ENCODE peak calls at places on chromosomes 7 and 10, in four cellular contexts. M is fibroblast of lung, Z is bronchial epithelial cell, K is psoas muscle. Y is an unnamed sample. For H3K36me3, the result is how much of the 10 kb centered on the place peaks cover.

GRCh38 chr7:7157177-7157886 is 25.0 kb upstream of the C1GALT1 start:
- DNase-seq in M (peak), Z (peak), K (no peak), Y (no peak)

GRCh38 chr7:101420436-101420835 is 57.8 kb downstream of the COL26A1 start:
- DNase-seq in M (no peak), Z (no peak), K (no peak), Y (no peak)

GRCh38 chr7:33186187-33186586 is 56.8 kb downstream of the BBS9 start:
- DNase-seq in M (peak), Z (peak), K (no peak), Y (no peak)

GRCh38 chr10:66322261-66322660 is 603.6 kb upstream of the LRRTM3 start:
- DNase-seq in M (peak), Z (peak), K (no peak), Y (no peak)

GRCh38 chr10:51302316-51302715 is 228.0 kb downstream of the PRKG1 start:
- DNase-seq in M (peak), Z (peak), K (no peak), Y (no peak)

GRCh38 chr10:89431977-89432376 is 17.6 kb downstream of the IFIT5 start:
- DNase-seq in M (peak), Z (peak), K (no peak), Y (peak)

GRCh38 chr7:23530355-23530754 is 1.4 kb downstream of the TRA2A start:
- DNase-seq in M (peak), Z (peak), K (no peak), Y (no peak)

GRCh38 chr10:16529853-16530252 is 8.2 kb upstream of the C1QL3 start:
- DNase-seq in M (no peak), Z (no peak), K (no peak), Y (no peak)

GRCh38 chr7:112669306-112669705 is 120.9 kb downstream of the TMEM168 start:
- DNase-seq in M (no peak), Z (peak), K (no peak), Y (no peak)

GRCh38 chr7:134084488-134085144 is 42.5 kb upstream of the LRGUK start:
- DNase-seq in M (no peak), Z (no peak), K (no peak), Y (no peak)

GRCh38 chr10:111511751-111512150 is 434.9 kb downstream of the ADRA2A start:
- DNase-seq in M (no peak), Z (no peak), K (no peak), Y (no peak)

GRCh38 chr7:117808273-117808868 is 64.9 kb downstream of the CTTNBP2 start:
- DNase-seq in M (peak), Z (no peak), K (no peak), Y (peak)

GRCh38 chr7:112089551-112089950 is 116.6 kb downstream of the DOCK4 start:
- DNase-seq in M (no peak), Z (no peak), K (no peak), Y (no peak)

GRCh38 chr10:113520606-113521481 is 32.0 kb upstream of the HABP2 start:
- DNase-seq in M (peak), Z (peak), K (peak), Y (peak)

GRCh38 chr10:44954962-44955361 is 4.6 kb upstream of the RASSF4 start:
- DNase-seq in M (no peak), Z (no peak), K (no peak), Y (no peak)

GRCh38 chr10:73965890-73966768 is 31.8 kb upstream of the VCL start:
- DNase-seq in M (peak), Z (peak), K (peak), Y (peak)

GRCh38 chr10:6224781-6225180 is 22.0 kb downstream of the PFKFB3 start:
- DNase-seq in M (no peak), Z (no peak), K (no peak), Y (no peak)

GRCh38 chr10:6221971-6222751 is 19.4 kb downstream of the PFKFB3 start:
- DNase-seq in M (peak), Z (no peak), K (peak), Y (no peak)

GRCh38 chr10:6223981-6224380 is 21.2 kb downstream of the PFKFB3 start:
- DNase-seq in M (no peak), Z (no peak), K (no peak), Y (no peak)

GRCh38 chr10:6221192-6221940 is 18.6 kb downstream of the PFKFB3 start:
- DNase-seq in M (no peak), Z (no peak), K (peak), Y (no peak)

DNA sequence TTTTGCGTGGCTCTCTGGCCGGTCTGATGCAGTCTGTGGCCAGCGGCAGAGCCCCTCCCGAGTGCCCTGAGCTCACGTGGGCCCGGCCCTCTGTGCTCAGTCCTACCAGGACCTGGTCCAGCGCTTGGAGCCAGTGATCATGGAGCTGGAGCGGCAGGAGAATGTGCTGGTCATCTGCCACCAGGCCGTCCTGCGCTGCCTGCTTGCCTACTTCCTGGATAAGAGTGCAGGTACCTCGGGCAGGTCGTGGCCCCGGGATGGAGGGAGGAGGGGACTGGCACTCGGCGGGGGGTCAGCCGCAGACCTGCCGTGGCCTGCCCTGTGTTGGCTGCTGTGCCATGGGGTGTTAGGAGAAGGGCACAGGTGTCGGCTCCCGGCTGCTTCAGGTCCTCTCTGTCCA is 20.0 kb downstream of the PFKFB3 start:
- DNase-seq in M (no peak), Z (no peak), K (no peak), Y (no peak)
- H3K36me3 ChIP-seq in M (under half), Z (half or more), K (half or more), Y (under half)

DNA sequence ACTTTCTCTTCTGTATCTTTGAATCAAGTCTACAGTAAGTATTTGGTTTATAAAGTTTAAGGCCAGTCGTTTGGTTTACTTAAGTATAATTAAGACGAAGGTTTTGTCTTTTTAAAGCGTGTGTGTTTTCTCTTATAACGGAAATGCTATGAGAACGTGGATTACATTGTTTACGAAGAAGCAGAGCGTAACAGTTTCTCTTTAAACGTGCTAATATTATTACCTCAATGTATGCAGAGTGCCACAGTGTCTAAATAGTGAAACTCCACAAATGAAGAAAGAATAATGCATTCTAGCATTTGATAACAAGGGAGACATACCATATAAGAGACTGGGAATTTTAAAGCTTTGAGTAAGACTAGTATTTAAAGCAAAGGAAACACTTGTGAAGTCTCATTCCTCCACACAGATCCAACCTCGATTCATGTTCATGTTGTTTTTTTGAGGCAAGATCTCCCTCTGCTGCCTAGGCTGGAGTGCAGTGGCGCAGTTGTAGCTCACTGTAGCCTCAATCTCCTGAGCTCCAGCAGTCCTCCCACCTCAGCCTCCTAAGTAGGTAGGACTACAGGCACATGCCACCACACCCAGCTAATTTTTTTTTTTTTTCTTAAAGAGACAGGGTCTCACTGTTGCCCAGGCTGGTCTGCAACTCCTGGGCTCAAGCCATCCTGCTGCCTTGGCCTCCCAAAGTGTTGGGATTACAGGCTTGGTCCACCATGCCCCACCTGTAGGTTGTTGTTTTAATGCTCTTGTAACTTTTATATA is 75.1 kb downstream of the ANKRD61 start:
- DNase-seq in M (peak), Z (peak), K (no peak), Y (no peak)
- TF ChIP-seq CTCF in M (peak), Z (peak), K (peak), Y (peak)

GRCh38 chr7:157204134-157204533 is 65.4 kb downstream of the UBE3C start:
- DNase-seq in M (no peak), Z (no peak), K (no peak), Y (no peak)
- H3K36me3 ChIP-seq in M (under half), Z (under half), K (half or more), Y (under half)

GRCh38 chr7:10022957-10023356 is 950.7 kb upstream of the PHF14 start:
- DNase-seq in M (peak), Z (peak), K (no peak), Y (no peak)
- TF ChIP-seq CTCF in M (no peak), Z (peak), K (no peak), Y (no peak)

GRCh38 chr10:93333278-93333978 is 148.7 kb downstream of the MYOF start:
- DNase-seq in M (peak), Z (peak), K (no peak), Y (no peak)
- H3K36me3 ChIP-seq in M (half or more), Z (under half), K (under half), Y (half or more)

GRCh38 chr10:86689146-86689545 is 20.8 kb downstream of the LDB3 start:
- DNase-seq in M (no peak), Z (no peak), K (no peak), Y (no peak)

GRCh38 chr10:86687750-86688149 is 19.4 kb downstream of the LDB3 start:
- DNase-seq in M (peak), Z (no peak), K (no peak), Y (no peak)

GRCh38 chr10:86686972-86687371 is 18.7 kb downstream of the LDB3 start:
- DNase-seq in M (no peak), Z (no peak), K (peak), Y (no peak)

GRCh38 chr10:86690231-86690630 is 21.9 kb downstream of the LDB3 start:
- DNase-seq in M (no peak), Z (no peak), K (no peak), Y (no peak)

GRCh38 chr10:86688398-86688921 is 20.1 kb downstream of the LDB3 start:
- DNase-seq in M (peak), Z (peak), K (peak), Y (peak)
- TF ChIP-seq CTCF in M (peak), Z (peak), K (peak), Y (peak)

DNA sequence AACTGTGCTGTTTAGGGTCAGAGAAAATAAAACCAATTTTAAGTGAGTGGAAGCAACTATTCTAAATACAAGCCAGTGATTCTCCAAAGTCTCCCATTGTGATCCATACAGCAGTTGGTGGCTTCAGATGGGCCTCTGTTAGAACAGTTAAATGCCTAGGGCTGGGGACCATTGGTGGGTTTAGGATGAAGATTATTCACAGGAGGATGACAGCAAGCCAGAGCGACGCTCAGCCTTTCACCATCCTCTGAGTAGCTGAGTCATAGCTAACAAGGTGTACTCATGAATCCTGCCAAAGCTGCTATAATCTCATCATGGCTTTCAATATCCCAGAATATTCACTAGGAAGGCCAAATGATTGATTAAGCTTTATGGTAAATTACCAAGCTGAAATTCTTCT is 39.6 kb downstream of the STARD3NL start:
- DNase-seq in M (no peak), Z (peak), K (no peak), Y (no peak)
- H3K36me3 ChIP-seq in M (under half), Z (under half), K (half or more), Y (under half)

GRCh38 chr10:77911535-77912123 is 14.9 kb downstream of the DLG5 start:
- DNase-seq in M (peak), Z (no peak), K (no peak), Y (no peak)

GRCh38 chr10:77907900-77908717 is 18.4 kb downstream of the DLG5 start:
- DNase-seq in M (no peak), Z (peak), K (no peak), Y (no peak)

GRCh38 chr10:77909021-77909754 is 17.4 kb downstream of the DLG5 start:
- DNase-seq in M (no peak), Z (no peak), K (no peak), Y (no peak)

GRCh38 chr10:77910524-77911145 is 15.9 kb downstream of the DLG5 start:
- DNase-seq in M (no peak), Z (no peak), K (no peak), Y (no peak)

GRCh38 chr10:77909755-77910375 is 16.7 kb downstream of the DLG5 start:
- DNase-seq in M (peak), Z (peak), K (no peak), Y (no peak)
- TF ChIP-seq CTCF in M (no peak), Z (no peak), K (no peak), Y (no peak)

DNA sequence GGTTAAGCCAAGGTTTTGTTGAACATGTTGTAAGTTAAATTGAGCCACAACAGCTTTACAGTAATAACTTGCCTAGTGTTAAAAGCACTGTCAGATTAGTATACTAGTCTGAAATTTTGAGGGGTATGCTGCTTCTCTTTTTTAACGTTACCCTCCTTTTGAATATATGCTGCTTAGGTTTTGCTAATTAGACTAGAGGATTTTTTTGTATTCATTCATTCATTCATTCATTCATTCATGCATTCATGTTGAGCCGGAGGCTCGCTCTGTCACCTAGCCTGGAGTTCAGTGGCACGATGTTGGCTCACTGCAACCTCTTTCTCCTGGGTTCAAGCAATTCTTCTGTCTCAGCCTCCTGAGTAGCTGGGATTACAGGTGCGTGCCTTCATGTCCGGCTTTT is 24.7 kb downstream of the DNAJB6 start:
- DNase-seq in M (no peak), Z (no peak), K (no peak), Y (no peak)
- H3K36me3 ChIP-seq in M (under half), Z (under half), K (half or more), Y (under half)

Y was measured in thyroid gland.